ENCODE peak calls at places on chromosomes 6 and 20, in six cellular contexts. Y is colonic mucosa, B is RWPE2, T is AG08395, G is iPS DF 19.7, P is psoas muscle. Z is an unnamed sample.

GRCh38 chr20:36116813-36117441 is 37.6 kb upstream of the EPB41L1 start:
- DNase-seq in Y (no peak), P (no peak), B (no peak), T (peak), G (no peak), Z (peak)

GRCh38 chr6:22413681-22414305 is 117.0 kb upstream of the PRL start:
- DNase-seq in B (no peak), P (no peak), Y (no peak), G (no peak), T (peak), Z (no peak)

GRCh38 chr6:125469915-125470314 is 168.1 kb upstream of the HDDC2 start:
- DNase-seq in B (no peak), G (no peak), T (no peak), P (no peak), Y (no peak), Z (no peak)

GRCh38 chr6:73790572-73790971 is 94.6 kb downstream of the CD109 start:
- DNase-seq in T (no peak), P (no peak), G (no peak), Y (no peak), B (no peak), Z (no peak)

GRCh38 chr6:38058022-38058421 is 238.5 kb downstream of the ZFAND3 start:
- DNase-seq in G (no peak), T (peak), P (no peak), B (peak), Y (no peak), Z (no peak)

GRCh38 chr20:34948030-34948429 is 7.6 kb downstream of the GSS start:
- DNase-seq in G (no peak), P (no peak), Y (no peak), T (peak), B (no peak), Z (no peak)

GRCh38 chr20:14331671-14332070 is 5.7 kb downstream of the FLRT3 start:
- DNase-seq in G (no peak), B (no peak), P (no peak), Y (no peak), T (no peak), Z (no peak)

GRCh38 chr6:159169193-159169555 is at the start of gene FNDC1:
- DNase-seq in G (no peak), Y (peak), P (peak), B (no peak), T (peak), Z (peak)

GRCh38 chr20:45701104-45701503 is 734 bp upstream of the WFDC13 start:
- DNase-seq in T (no peak), G (no peak), B (no peak), P (no peak), Y (no peak), Z (no peak)

Z was measured in left cardiac atrium.